ENCODE peak calls at places on chromosomes 16 and 17, in six cellular contexts. M, B, D, Q, N and P are unnamed samples.
A peak's percentile ranks its signal among the peaks of the same experiment; 100 is the strongest.

GRCh38 chr17:37430051-37430591 is 23.4 kb downstream of the TADA2A start:
- DNase-seq in Q (no peak), D (no peak), M (peak; percentile 75), N (no peak), B (no peak), P (no peak)

GRCh38 chr17:66494023-66494803 is 191.8 kb downstream of the PRKCA start:
- DNase-seq in M (peak; percentile 94), B (no peak), N (peak; percentile 65), D (no peak), Q (no peak), P (no peak)

GRCh38 chr16:53304334-53304733 is 129.9 kb upstream of the RBL2 start:
- DNase-seq in N (no peak), Q (no peak), B (no peak), D (no peak), M (no peak), P (no peak)

GRCh38 chr16:2520784-2521577 is 810 bp downstream of the AMDHD2 start:
- DNase-seq in Q (no peak), B (no peak), M (no peak), D (no peak), N (no peak), P (peak; percentile 69)

GRCh38 chr16:30740364-30741251 is 7.6 kb upstream of the PHKG2 start:
- DNase-seq in Q (no peak), B (peak; percentile 97), N (peak; percentile 85), D (peak; percentile 81), M (peak; percentile 55), P (peak; percentile 77)

GRCh38 chr17:40323731-40324650 is 15.0 kb downstream of the RARA start:
- DNase-seq in D (peak; percentile 73), N (no peak), Q (no peak), M (peak; percentile 44), B (no peak), P (no peak)

GRCh38 chr17:56114469-56114868 is 38.8 kb upstream of the ANKFN1 start:
- DNase-seq in M (no peak), N (no peak), B (no peak), Q (no peak), D (no peak), P (no peak)

GRCh38 chr17:59851431-59852375 is 41.0 kb downstream of the TUBD1 start:
- DNase-seq in N (peak; percentile 90), M (peak; percentile 99), B (peak; percentile 65), D (peak; percentile 80), Q (no peak), P (no peak)

GRCh38 chr17:57606111-57606875 is 138.8 kb downstream of the CCDC182 start:
- DNase-seq in N (no peak), D (no peak), Q (no peak), B (no peak), M (no peak), P (no peak)

GRCh38 chr16:72042157-72042660 is 12.1 kb upstream of the HP start:
- DNase-seq in M (no peak), D (no peak), B (no peak), Q (no peak), N (no peak), P (peak; percentile 70)

GRCh38 chr17:83173997-83174858 is 94.8 kb downstream of the METRNL start:
- DNase-seq in N (peak; percentile 37), Q (no peak), B (peak; percentile 53), M (peak; percentile 21), D (peak; percentile 50), P (peak; percentile 58)

GRCh38 chr16:53404959-53405358 is 29.3 kb upstream of the RBL2 start:
- DNase-seq in Q (no peak), B (no peak), D (no peak), M (no peak), N (no peak), P (no peak)

GRCh38 chr16:72384651-72385050 is 212.7 kb upstream of the PMFBP1 start:
- DNase-seq in D (no peak), M (no peak), N (no peak), B (no peak), Q (no peak), P (no peak)

GRCh38 chr16:48000622-48001021 is 155.2 kb downstream of the ABCC12 start:
- DNase-seq in B (no peak), N (no peak), D (no peak), Q (no peak), M (no peak), P (no peak)

GRCh38 chr17:82871776-82872561 is 32.1 kb upstream of the ZNF750 start:
- DNase-seq in D (no peak), N (no peak), M (no peak), B (no peak), Q (no peak), P (peak; percentile 46)

GRCh38 chr17:1617620-1618174 is 10.9 kb downstream of the SLC43A2 start:
- DNase-seq in Q (no peak), M (peak; percentile 77), D (peak; percentile 56), B (no peak), N (peak; percentile 88), P (no peak)

GRCh38 chr17:8474826-8475225 is 39.1 kb downstream of the NDEL1 start:
- DNase-seq in B (no peak), D (no peak), Q (no peak), M (no peak), N (no peak), P (no peak)

GRCh38 chr17:3512512-3513171 is 36.8 kb downstream of the ASPA start:
- DNase-seq in M (peak; percentile 20), N (no peak), Q (no peak), B (no peak), D (peak; percentile 81), P (peak; percentile 64)

GRCh38 chr17:29114141-29114540 is 66.1 kb downstream of the MYO18A start:
- DNase-seq in B (no peak), D (no peak), Q (no peak), N (no peak), M (no peak), P (no peak)

GRCh38 chr16:88368036-88368435 is 14.7 kb upstream of the ZNF469 start:
- DNase-seq in D (no peak), M (no peak), Q (no peak), N (no peak), B (no peak), P (peak; percentile 22)

GRCh38 chr16:72997141-72997542 is 50.8 kb downstream of the ZFHX3 start:
- DNase-seq in Q (no peak), M (peak; percentile 18), B (peak; percentile 85), D (no peak), N (no peak), P (no peak)

GRCh38 chr17:82297280-82297803 is 20.1 kb downstream of the CD7 start:
- DNase-seq in B (peak; percentile 90), Q (peak; percentile 69), D (peak; percentile 83), M (no peak), N (peak; percentile 80), P (peak; percentile 84)

GRCh38 chr17:82529914-82530300 is 10.4 kb downstream of the FOXK2 start:
- DNase-seq in Q (no peak), M (no peak), D (no peak), B (no peak), N (no peak), P (no peak)

GRCh38 chr17:56987283-56987834 is 9.4 kb downstream of the SCPEP1 start:
- DNase-seq in N (no peak), M (no peak), D (no peak), B (no peak), Q (no peak), P (no peak)

GRCh38 chr16:85878875-85879274 is 20.1 kb upstream of the IRF8 start:
- DNase-seq in M (peak; percentile 71), B (no peak), N (peak; percentile 21), Q (no peak), D (no peak), P (no peak)

GRCh38 chr16:70740919-70741778 is 55.3 kb upstream of the MTSS2 start:
- DNase-seq in N (no peak), M (peak; percentile 87), D (no peak), Q (no peak), B (no peak), P (no peak)

DNA sequence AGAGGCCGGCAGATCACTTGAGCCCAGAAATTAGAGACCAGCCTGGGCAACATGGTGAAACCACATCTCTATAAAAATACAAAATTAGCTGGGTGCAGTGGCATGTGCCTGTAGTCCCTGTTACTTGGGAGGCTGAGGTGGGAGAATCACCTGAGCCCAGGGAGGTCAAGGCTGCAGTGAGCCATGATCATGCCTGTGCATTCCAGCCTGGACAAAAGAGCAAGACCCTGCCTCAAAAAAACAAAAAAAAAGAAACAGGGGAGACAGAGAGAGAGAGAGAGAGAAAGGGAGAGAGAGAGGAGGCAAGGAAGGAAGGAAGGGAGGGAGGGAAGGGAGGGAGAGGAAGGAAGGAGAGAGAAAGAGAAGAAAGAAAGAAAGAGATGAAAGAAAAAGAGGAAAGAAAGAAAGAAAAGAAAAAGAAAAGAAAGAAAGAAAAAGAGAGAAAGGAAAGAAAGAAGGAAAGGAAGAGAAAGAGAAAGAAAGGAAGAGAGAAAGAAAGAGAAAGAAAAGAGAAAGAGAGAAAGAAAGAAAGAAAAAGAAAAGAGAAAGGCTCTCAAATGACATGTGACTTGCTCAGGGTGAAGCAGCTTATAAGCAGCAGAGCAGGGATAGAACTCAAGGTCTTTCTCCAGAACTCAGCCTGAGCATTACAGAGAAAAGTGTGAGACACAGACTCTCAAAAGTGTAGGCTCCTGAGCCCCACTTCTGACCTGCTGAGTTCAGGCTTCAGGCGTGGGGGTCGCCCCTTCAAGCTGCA is 15.5 kb downstream of the CX3CL1 start:
- DNase-seq in Q (no peak), B (no peak), M (no peak), D (no peak), N (no peak), P (no peak)
- TF ChIP-seq POLR2A in Q (no peak), B (no peak), M (no peak), D (no peak), N (no peak), P (no peak)

GRCh38 chr16:31785126-31785525 is 88.5 kb upstream of the ZNF267 start:
- DNase-seq in M (no peak), D (no peak), Q (no peak), B (no peak), N (no peak), P (no peak)

GRCh38 chr16:31780342-31780741 is 93.3 kb upstream of the ZNF267 start:
- DNase-seq in N (no peak), M (no peak), D (no peak), Q (no peak), B (no peak), P (no peak)
- H3K9me3 ChIP-seq in N (peaks cover 22% of the 10 kb centered on the region), M (peaks cover 11% of the 10 kb centered on the region), D (peaks cover 11% of the 10 kb centered on the region), Q (no peaks in the 10 kb centered on the region), B (no peaks in the 10 kb centered on the region), P (peaks cover 4% of the 10 kb centered on the region)

GRCh38 chr17:49898547-49899490 is 51.0 kb upstream of the TAC4 start:
- DNase-seq in B (no peak), D (no peak), N (peak; percentile 68), Q (no peak), M (no peak), P (no peak)
- TF ChIP-seq CTCF in B (no peak), D (no peak), N (peak; percentile 52), Q (no peak), M (no peak), P (peak; percentile 26)

GRCh38 chr16:1312903-1313302 is 3.5 kb downstream of the UBE2I start:
- DNase-seq in M (no peak), D (no peak), N (no peak), B (no peak), Q (no peak), P (no peak)

GRCh38 chr16:1315081-1316032 is 5.9 kb downstream of the UBE2I start:
- DNase-seq in B (no peak), N (no peak), M (no peak), Q (no peak), D (no peak), P (no peak)

GRCh38 chr16:1314399-1315068 is 5.1 kb downstream of the UBE2I start:
- DNase-seq in D (no peak), N (no peak), Q (no peak), M (no peak), B (no peak), P (no peak)

GRCh38 chr16:1312459-1312801 is 3.0 kb downstream of the UBE2I start:
- DNase-seq in B (no peak), N (no peak), Q (no peak), D (no peak), M (no peak), P (no peak)

GRCh38 chr16:1313721-1314120 is 4.3 kb downstream of the UBE2I start:
- DNase-seq in B (no peak), N (no peak), Q (no peak), D (no peak), M (no peak), P (peak; percentile 48)
- TF ChIP-seq POLR2A in B (no peak), N (no peak), Q (no peak), D (no peak), M (no peak), P (no peak)